ENCODE peak calls at places on chromosome 9, in eight cellular contexts. P, B, H, E, O, S, Y and F are unnamed samples. For H3K9me3, the result is how much of the 10 kb centered on the place peaks cover.

GRCh38 chr9:112121633-112122032 is 53.5 kb downstream of the SUSD1 start:
- DNase-seq in P (no peak), B (no peak), H (no peak), E (no peak), O (no peak), S (no peak), Y (no peak), F (no peak)

GRCh38 chr9:87436694-87437093 is 61.0 kb upstream of the DAPK1 start:
- DNase-seq in P (no peak), B (no peak), H (no peak), E (no peak), O (no peak), S (no peak), Y (no peak), F (no peak)

GRCh38 chr9:1619915-1620705 is 395.0 kb upstream of the SMARCA2 start:
- DNase-seq in P (no peak), B (no peak), H (no peak), E (no peak), O (no peak), S (no peak), Y (no peak), F (no peak)

GRCh38 chr9:28999806-29000205 is 1426.5 kb upstream of the C9orf72 start:
- DNase-seq in P (no peak), B (no peak), H (no peak), E (no peak), O (no peak), S (no peak), Y (no peak), F (no peak)

GRCh38 chr9:77968506-77968905 is 63.1 kb downstream of the GNAQ start:
- DNase-seq in P (no peak), B (no peak), H (no peak), E (no peak), O (no peak), S (no peak), Y (no peak), F (no peak)

GRCh38 chr9:133713211-133713959 is 24.8 kb downstream of the SARDH start:
- DNase-seq in P (peak), B (no peak), H (no peak), E (peak), O (no peak), S (no peak), Y (no peak), F (no peak)

GRCh38 chr9:107142896-107143603 is 140.0 kb upstream of the RAD23B start:
- DNase-seq in P (no peak), B (no peak), H (no peak), E (no peak), O (no peak), S (no peak), Y (no peak), F (no peak)

GRCh38 chr9:123929177-123929869 is 603 bp downstream of the DENND1A start:
- DNase-seq in P (no peak), B (no peak), H (no peak), E (no peak), O (no peak), S (peak), Y (no peak), F (peak)

GRCh38 chr9:80066931-80067330 is 495.2 kb downstream of the TLE4 start:
- DNase-seq in P (no peak), B (no peak), H (no peak), E (no peak), O (no peak), S (no peak), Y (no peak), F (no peak)

GRCh38 chr9:71646131-71646530 is 122.2 kb downstream of the CEMIP2 start:
- DNase-seq in P (no peak), B (no peak), H (no peak), E (no peak), O (no peak), S (no peak), Y (no peak), F (no peak)

GRCh38 chr9:130451004-130451390 is 6.2 kb downstream of the ASS1 start:
- DNase-seq in P (no peak), B (no peak), H (no peak), E (no peak), O (no peak), S (no peak), Y (no peak), F (no peak)

GRCh38 chr9:21415492-21416267 is 6.8 kb downstream of the IFNA8 start:
- DNase-seq in P (no peak), B (no peak), H (no peak), E (no peak), O (peak), S (no peak), Y (no peak), F (no peak)

GRCh38 chr9:89632136-89633135 is 27.6 kb downstream of the GADD45G start:
- DNase-seq in P (peak), B (no peak), H (no peak), E (no peak), O (no peak), S (no peak), Y (no peak), F (no peak)

GRCh38 chr9:137070906-137071275 is 534 bp upstream of the SAPCD2 start:
- DNase-seq in P (no peak), B (no peak), H (no peak), E (no peak), O (no peak), S (no peak), Y (no peak), F (no peak)

GRCh38 chr9:127555830-127556820 is 56.0 kb upstream of the STXBP1 start:
- DNase-seq in P (no peak), B (peak), H (peak), E (peak), O (peak), S (peak), Y (peak), F (no peak)

GRCh38 chr9:136700309-136700708 is 12.1 kb upstream of the DIPK1B start:
- DNase-seq in P (no peak), B (no peak), H (no peak), E (no peak), O (no peak), S (no peak), Y (no peak), F (no peak)

GRCh38 chr9:88969646-88970373 is 21.5 kb upstream of the S1PR3 start:
- DNase-seq in P (no peak), B (no peak), H (no peak), E (no peak), O (no peak), S (no peak), Y (no peak), F (peak)

GRCh38 chr9:33329996-33330395 is 39.7 kb downstream of the NFX1 start:
- DNase-seq in P (no peak), B (no peak), H (no peak), E (no peak), O (no peak), S (no peak), Y (no peak), F (no peak)
- TF ChIP-seq POLR2AphosphoS5 in P (no peak), B (no peak), H (peak), E (no peak), O (no peak), S (no peak), Y (no peak), F (no peak)

GRCh38 chr9:96769989-96770388 is 7.9 kb downstream of the ZNF510 start:
- DNase-seq in P (no peak), B (no peak), H (no peak), E (no peak), O (no peak), S (no peak), Y (no peak), F (no peak)
- H3K9me3 ChIP-seq in P (half or more), B (under half), H (under half), E (under half), O (under half), S (under half), Y (half or more), F (under half)

GRCh38 chr9:96646081-96646991 is 8.8 kb downstream of the PRXL2C start:
- DNase-seq in P (no peak), B (no peak), H (no peak), E (no peak), O (no peak), S (no peak), Y (no peak), F (no peak)
- H3K4me3 ChIP-seq in P (no peak), B (no peak), H (no peak), E (no peak), O (no peak), S (no peak), Y (no peak), F (no peak)

GRCh38 chr9:19154135-19154612 is 26.9 kb upstream of the PLIN2 start:
- DNase-seq in P (no peak), B (no peak), H (no peak), E (peak), O (no peak), S (peak), Y (peak), F (peak)
- TF ChIP-seq POLR2AphosphoS5 in P (peak), B (no peak), H (peak), E (peak), O (no peak), S (peak), Y (peak), F (peak)

DNA sequence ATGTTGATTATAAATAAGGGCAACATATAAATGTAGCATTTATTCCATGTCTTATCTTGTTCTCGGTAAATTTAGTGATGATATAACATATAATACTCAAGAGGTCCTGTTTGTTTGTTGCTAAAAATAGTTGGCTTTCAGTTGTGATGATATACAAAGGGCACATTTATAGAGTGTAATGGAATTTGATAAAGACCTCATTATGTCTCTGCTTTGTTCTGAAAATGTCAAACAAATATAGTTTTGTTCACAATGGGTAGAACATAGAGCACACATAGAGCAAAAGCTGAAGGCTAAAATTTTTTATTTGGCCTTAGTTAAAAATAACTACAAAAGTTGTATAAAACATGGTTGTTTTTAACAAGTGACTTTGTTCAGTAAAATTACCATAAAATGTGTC is 477.1 kb upstream of the SMC2 start:
- DNase-seq in P (no peak), B (no peak), H (no peak), E (no peak), O (no peak), S (no peak), Y (no peak), F (no peak)
- H3K9me3 ChIP-seq in P (under half), B (under half), H (under half), E (under half), O (under half), S (under half), Y (under half), F (under half)

DNA sequence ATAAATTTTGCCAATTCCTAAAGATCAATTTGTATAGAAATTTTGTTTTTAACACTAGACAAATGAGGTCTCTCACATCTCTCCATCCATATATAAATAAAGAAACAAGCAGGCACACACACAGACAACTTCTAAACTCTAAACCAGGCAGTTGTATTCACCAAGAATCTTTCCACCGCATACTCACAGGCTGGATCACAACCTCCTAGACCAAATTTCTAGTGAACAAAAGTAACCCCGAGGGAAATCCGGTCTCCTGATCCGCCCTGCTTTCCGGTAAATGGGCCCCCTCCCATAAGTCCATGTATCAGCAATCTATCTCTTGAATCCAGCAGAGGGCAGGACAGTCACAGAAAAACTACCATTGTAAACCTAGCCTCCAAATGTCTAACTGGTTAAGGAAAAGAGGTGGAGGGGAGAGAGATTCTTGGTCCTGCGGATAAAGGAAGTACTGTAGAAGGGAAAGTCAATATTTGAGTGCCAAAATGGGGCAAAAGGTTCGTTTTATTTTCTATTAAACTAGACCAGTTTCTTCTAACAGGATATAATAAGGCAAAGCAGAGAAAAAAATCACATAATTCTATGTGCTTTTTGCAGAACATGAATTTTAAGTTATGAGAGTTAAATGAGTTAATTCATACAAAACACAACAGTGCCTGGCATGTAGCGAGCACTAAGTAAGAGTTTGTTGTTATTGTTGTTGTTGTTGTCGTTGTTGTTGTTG is 4.8 kb upstream of the SMU1 start:
- DNase-seq in P (peak), B (no peak), H (peak), E (peak), O (peak), S (peak), Y (peak), F (no peak)
- H3K4me3 ChIP-seq in P (no peak), B (peak), H (no peak), E (no peak), O (no peak), S (no peak), Y (no peak), F (no peak)